ENCODE peak calls at places on chromosomes 7 and 10, in five cellular contexts. V, R, E, M and Q are unnamed samples.
A peak's percentile ranks its signal among the peaks of the same experiment; 100 is the strongest.

GRCh38 chr7:81618400-81619014 is 151.3 kb downstream of the HGF start:
- DNase-seq in V (no peak), R (no peak), E (peak; percentile 27), M (no peak), Q (no peak)

GRCh38 chr10:97396056-97396455 is 5.1 kb downstream of the RRP12 start:
- DNase-seq in V (no peak), R (no peak), E (no peak), M (no peak), Q (no peak)

GRCh38 chr7:40232242-40232929 is 97.6 kb downstream of the SUGCT start:
- DNase-seq in V (no peak), R (no peak), E (peak; percentile 21), M (peak; percentile 57), Q (no peak)

GRCh38 chr7:91126762-91127161 is 137.5 kb upstream of the FZD1 start:
- DNase-seq in V (no peak), R (no peak), E (no peak), M (no peak), Q (no peak)

GRCh38 chr10:82213784-82214183 is 338.8 kb downstream of the NRG3 start:
- DNase-seq in V (no peak), R (no peak), E (no peak), M (no peak), Q (no peak)

GRCh38 chr10:126041804-126042231 is 145.5 kb downstream of the FANK1 start:
- DNase-seq in V (peak; percentile 95), R (no peak), E (peak; percentile 53), M (peak; percentile 84), Q (peak; percentile 84)

GRCh38 chr7:37052673-37053072 is 328.4 kb upstream of the AOAH start:
- DNase-seq in V (no peak), R (no peak), E (no peak), M (no peak), Q (no peak)

GRCh38 chr10:114943000-114943399 is 5.0 kb downstream of the TRUB1 start:
- DNase-seq in V (no peak), R (no peak), E (no peak), M (no peak), Q (no peak)

GRCh38 chr7:50655020-50655419 is 89.8 kb upstream of the DDC start:
- DNase-seq in V (no peak), R (no peak), E (no peak), M (no peak), Q (no peak)

GRCh38 chr7:140121321-140121720 is 55.5 kb downstream of the KDM7A start:
- DNase-seq in V (no peak), R (no peak), E (no peak), M (no peak), Q (no peak)

GRCh38 chr7:45143616-45144015 is 14.0 kb upstream of the RAMP3 start:
- DNase-seq in V (no peak), R (no peak), E (no peak), M (no peak), Q (no peak)

GRCh38 chr10:15571570-15571969 is 148.2 kb downstream of the ITGA8 start:
- DNase-seq in V (no peak), R (peak; percentile 55), E (no peak), M (no peak), Q (peak; percentile 67)

GRCh38 chr7:4712371-4713182 is 30.5 kb downstream of the FOXK1 start:
- DNase-seq in V (no peak), R (no peak), E (peak; percentile 88), M (peak; percentile 32), Q (no peak)

GRCh38 chr10:114027041-114027394 is 16.6 kb upstream of the ADRB1 start:
- DNase-seq in V (no peak), R (no peak), E (no peak), M (no peak), Q (no peak)

GRCh38 chr10:6973904-6974303 is 393.8 kb upstream of the PRKCQ start:
- DNase-seq in V (no peak), R (no peak), E (no peak), M (no peak), Q (no peak)

GRCh38 chr7:155861480-155861868 is 49.2 kb upstream of the SHH start:
- DNase-seq in V (no peak), R (no peak), E (peak; percentile 33), M (no peak), Q (no peak)

GRCh38 chr10:103504181-103504783 is 10.8 kb downstream of the NEURL1 start:
- DNase-seq in V (peak; percentile 28), R (peak; percentile 72), E (peak; percentile 85), M (peak; percentile 27), Q (no peak)

GRCh38 chr7:26153823-26154783 is 2.1 kb downstream of the NFE2L3 start:
- DNase-seq in V (no peak), R (no peak), E (no peak), M (no peak), Q (no peak)

GRCh38 chr7:133853706-133854276 is 273.3 kb upstream of the LRGUK start:
- DNase-seq in V (peak; percentile 9), R (no peak), E (peak; percentile 50), M (peak; percentile 72), Q (no peak)

GRCh38 chr7:105647591-105647990 is 66.3 kb upstream of the EFCAB10 start:
- DNase-seq in V (no peak), R (no peak), E (no peak), M (no peak), Q (peak; percentile 53)

GRCh38 chr10:62352356-62352963 is 21.7 kb upstream of the ZNF365 start:
- DNase-seq in V (no peak), R (no peak), E (no peak), M (no peak), Q (no peak)

GRCh38 chr7:107725138-107725740 is 18.7 kb upstream of the CBLL1 start:
- DNase-seq in V (peak; percentile 12), R (peak; percentile 21), E (peak; percentile 61), M (peak; percentile 71), Q (no peak)

GRCh38 chr7:7829667-7830066 is 111.3 kb upstream of the RPA3 start:
- DNase-seq in V (no peak), R (no peak), E (no peak), M (no peak), Q (no peak)

GRCh38 chr10:11424456-11425287 is 186.8 kb downstream of the USP6NL start:
- DNase-seq in V (no peak), R (peak; percentile 52), E (peak; percentile 74), M (peak; percentile 76), Q (no peak)
- TF ChIP-seq EP300 in V (no peak), R (no peak), E (no peak), M (no peak), Q (no peak)

DNA sequence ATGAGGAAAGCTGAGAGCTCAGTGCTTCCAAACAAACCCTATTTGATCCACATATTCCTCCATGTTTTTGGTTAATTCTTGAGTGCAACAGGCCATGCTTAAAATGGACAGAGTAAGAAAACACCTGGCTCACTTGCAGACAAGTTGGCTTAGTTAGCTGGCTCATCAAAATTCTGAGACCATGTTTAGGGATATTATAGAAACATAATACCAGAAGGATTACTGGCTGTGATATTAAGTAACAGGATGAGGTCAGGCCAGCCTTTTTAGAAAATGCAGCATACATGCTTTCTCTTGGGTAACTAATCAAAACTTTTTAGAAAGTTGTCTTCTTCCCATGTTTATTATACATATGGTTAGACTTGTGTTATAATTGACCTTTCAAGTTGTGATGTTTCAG is 867.2 kb upstream of the LRRTM3 start:
- DNase-seq in V (no peak), R (no peak), E (no peak), M (no peak), Q (no peak)
- TF ChIP-seq EP300 in V (no peak), R (no peak), E (no peak), M (no peak), Q (no peak)

DNA sequence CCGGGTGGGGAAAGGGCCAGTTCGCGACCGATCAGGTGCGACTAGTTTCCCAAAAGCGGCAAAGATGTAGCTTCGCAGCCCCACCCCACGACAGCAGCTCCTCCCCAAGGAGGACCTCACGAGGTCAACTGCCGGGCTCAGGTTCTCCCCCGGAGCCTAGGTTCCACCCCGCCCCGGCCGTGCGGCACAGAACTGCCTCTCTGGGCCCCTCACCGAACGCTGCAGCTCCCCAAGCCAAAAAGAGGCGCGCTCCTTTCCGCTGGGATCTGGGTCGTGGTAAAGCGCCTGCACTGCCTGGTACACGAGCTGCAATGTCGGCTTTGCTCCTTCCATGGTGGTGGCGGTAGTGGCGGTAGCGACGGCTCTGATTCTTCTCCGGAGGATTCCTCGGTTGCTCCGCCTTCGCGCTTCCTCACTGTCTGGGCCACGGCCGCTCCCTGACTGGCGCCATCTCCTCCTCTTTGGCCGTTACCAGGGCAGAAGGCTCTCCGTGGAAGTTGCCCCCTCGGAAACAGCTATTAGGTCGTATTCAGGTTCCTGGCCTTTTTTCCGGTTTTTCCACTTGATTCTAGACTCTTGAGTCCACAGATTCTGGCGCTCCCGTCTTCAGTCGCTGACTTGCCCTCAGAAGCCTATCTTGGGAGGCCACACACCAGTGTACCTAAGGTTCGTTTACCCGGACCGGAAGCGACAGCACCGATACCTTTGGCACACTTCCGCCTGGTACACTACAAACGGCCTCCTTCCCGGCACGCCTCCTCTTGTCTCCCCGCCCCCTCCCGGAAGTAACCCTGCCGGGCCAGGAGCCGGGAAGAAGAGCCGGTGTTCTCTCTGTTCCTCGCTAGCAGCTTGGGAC is at the start of gene TNPO3:
- DNase-seq in V (peak; percentile 78), R (peak; percentile 94), E (peak; percentile 98), M (peak; percentile 97), Q (peak; percentile 97)
- TF ChIP-seq EP300 in V (no peak), R (no peak), E (no peak), M (peak; percentile 75), Q (no peak)

DNA sequence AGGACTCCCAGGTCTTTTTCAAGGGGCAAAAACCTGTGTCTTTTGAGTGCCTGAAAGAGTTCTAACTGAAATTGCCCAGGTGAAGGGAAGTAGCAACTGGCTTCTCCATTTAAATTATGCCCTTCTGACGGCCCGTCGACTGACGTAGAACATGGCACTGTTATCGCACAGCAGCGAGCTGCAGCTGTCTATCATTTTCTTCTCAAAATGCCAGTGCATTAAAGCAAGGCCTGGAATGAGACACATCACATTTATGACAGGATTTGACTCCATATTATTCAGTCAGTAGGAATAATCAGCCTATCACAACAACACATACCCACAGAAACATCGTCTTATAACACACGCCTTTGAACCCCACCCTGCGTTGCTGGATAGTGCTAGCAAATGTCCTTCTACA is 69.7 kb downstream of the CELF2 start:
- DNase-seq in V (no peak), R (no peak), E (no peak), M (no peak), Q (no peak)
- TF ChIP-seq EP300 in V (no peak), R (no peak), E (no peak), M (no peak), Q (no peak)

GRCh38 chr10:3889961-3890522 is 105.0 kb upstream of the KLF6 start:
- DNase-seq in V (no peak), R (no peak), E (peak; percentile 30), M (no peak), Q (no peak)
- TF ChIP-seq EP300 in V (no peak), R (no peak), E (peak; percentile 74), M (peak; percentile 74), Q (no peak)

DNA sequence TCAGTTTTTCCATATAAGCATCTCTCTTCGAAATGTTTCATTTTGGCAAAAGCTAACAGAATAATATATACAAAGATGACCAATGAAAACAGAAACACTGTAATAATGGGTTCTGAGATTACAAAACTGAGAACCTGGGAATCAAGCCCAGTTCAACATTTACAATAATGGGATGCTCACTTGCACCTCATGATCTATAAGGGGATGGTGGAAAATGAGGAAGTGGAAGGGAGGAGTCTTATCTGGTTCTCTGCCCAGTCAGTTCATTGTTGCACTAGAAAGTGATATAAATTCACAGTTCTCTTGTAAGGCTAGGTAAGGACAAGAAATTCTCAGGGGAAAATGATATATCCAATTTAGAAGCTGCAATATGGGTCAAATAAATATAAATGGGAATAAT is 31.7 kb upstream of the RHOBTB1 start:
- DNase-seq in V (no peak), R (no peak), E (no peak), M (no peak), Q (no peak)
- TF ChIP-seq EP300 in V (no peak), R (no peak), E (no peak), M (no peak), Q (no peak)